ENCODE peak calls at places on chromosomes 5 and 9, in nine cellular contexts. N is Peyer's patch, Z is gastrocnemius medialis, I is transverse colon, L is heart left ventricle, Y is endothelial cell of umbilical vein, R is sigmoid colon, V is H1, T is breast epithelium. P is an unnamed sample.

GRCh38 chr9:126341461-126341860 is 14.8 kb downstream of the MVB12B start:
- DNase-seq in N (no peak), Z (no peak), I (no peak), L (no peak), Y (no peak), R (no peak), V (no peak), T (no peak), P (no peak)

GRCh38 chr5:124692950-124693349 is 53.5 kb downstream of the ZNF608 start:
- DNase-seq in N (no peak), Z (no peak), I (no peak), L (no peak), Y (no peak), R (no peak), V (no peak), T (no peak), P (no peak)

GRCh38 chr9:21656776-21657637 is 145.4 kb upstream of the MTAP start:
- DNase-seq in N (no peak), Z (no peak), I (no peak), L (no peak), Y (no peak), R (no peak), V (no peak), T (no peak), P (no peak)

GRCh38 chr9:112127281-112127680 is 47.8 kb downstream of the SUSD1 start:
- DNase-seq in N (no peak), Z (no peak), I (no peak), L (no peak), Y (no peak), R (no peak), V (no peak), T (no peak), P (no peak)

GRCh38 chr5:57195060-57195459 is 21.2 kb downstream of the GPBP1 start:
- DNase-seq in N (no peak), Z (no peak), I (no peak), L (no peak), Y (no peak), R (no peak), V (no peak), T (no peak), P (no peak)

GRCh38 chr5:176526462-176526861 is 10.7 kb downstream of the RNF44 start:
- DNase-seq in N (no peak), Z (no peak), I (no peak), L (no peak), Y (no peak), R (no peak), V (no peak), T (no peak), P (no peak)

GRCh38 chr9:70587143-70587710 is 172.8 kb upstream of the KLF9 start:
- DNase-seq in N (no peak), Z (peak; percentile 47), I (no peak), L (peak; percentile 44), Y (peak; percentile 83), R (peak; percentile 77), V (no peak), T (no peak), P (no peak)

GRCh38 chr9:129318121-129319075 is 140.3 kb upstream of the IER5L start:
- DNase-seq in N (no peak), Z (no peak), I (no peak), L (peak; percentile 52), Y (no peak), R (peak; percentile 69), V (no peak), T (peak; percentile 39), P (no peak)

GRCh38 chr5:133199366-133199901 is 147.6 kb downstream of the HSPA4 start:
- DNase-seq in N (no peak), Z (no peak), I (no peak), L (no peak), Y (no peak), R (no peak), V (no peak), T (no peak), P (no peak)

GRCh38 chr5:117494208-117494607 is 919.6 kb upstream of the SEMA6A start:
- DNase-seq in N (no peak), Z (no peak), I (no peak), L (no peak), Y (no peak), R (no peak), V (no peak), T (no peak), P (no peak)

GRCh38 chr5:149018909-149019443 is 43.9 kb downstream of the SH3TC2 start:
- DNase-seq in N (no peak), Z (no peak), I (no peak), L (no peak), Y (no peak), R (no peak), V (no peak), T (no peak), P (no peak)

GRCh38 chr5:116378007-116378831 is 196.4 kb downstream of the SEMA6A start:
- DNase-seq in N (no peak), Z (peak; percentile 42), I (no peak), L (no peak), Y (peak; percentile 62), R (no peak), V (no peak), T (no peak), P (no peak)

GRCh38 chr5:175235251-175235963 is 208.6 kb downstream of the DRD1 start:
- DNase-seq in N (no peak), Z (no peak), I (no peak), L (no peak), Y (no peak), R (no peak), V (no peak), T (no peak), P (no peak)

GRCh38 chr5:126864042-126864688 is 87.2 kb downstream of the LMNB1 start:
- DNase-seq in N (no peak), Z (peak; percentile 77), I (no peak), L (no peak), Y (no peak), R (no peak), V (peak; percentile 55), T (no peak), P (no peak)
- TF ChIP-seq POLR2A in N (no peak), Z (no peak), I (no peak), L (no peak), Y (no peak), R (no peak), V (no peak), T (no peak), P (no peak)

DNA sequence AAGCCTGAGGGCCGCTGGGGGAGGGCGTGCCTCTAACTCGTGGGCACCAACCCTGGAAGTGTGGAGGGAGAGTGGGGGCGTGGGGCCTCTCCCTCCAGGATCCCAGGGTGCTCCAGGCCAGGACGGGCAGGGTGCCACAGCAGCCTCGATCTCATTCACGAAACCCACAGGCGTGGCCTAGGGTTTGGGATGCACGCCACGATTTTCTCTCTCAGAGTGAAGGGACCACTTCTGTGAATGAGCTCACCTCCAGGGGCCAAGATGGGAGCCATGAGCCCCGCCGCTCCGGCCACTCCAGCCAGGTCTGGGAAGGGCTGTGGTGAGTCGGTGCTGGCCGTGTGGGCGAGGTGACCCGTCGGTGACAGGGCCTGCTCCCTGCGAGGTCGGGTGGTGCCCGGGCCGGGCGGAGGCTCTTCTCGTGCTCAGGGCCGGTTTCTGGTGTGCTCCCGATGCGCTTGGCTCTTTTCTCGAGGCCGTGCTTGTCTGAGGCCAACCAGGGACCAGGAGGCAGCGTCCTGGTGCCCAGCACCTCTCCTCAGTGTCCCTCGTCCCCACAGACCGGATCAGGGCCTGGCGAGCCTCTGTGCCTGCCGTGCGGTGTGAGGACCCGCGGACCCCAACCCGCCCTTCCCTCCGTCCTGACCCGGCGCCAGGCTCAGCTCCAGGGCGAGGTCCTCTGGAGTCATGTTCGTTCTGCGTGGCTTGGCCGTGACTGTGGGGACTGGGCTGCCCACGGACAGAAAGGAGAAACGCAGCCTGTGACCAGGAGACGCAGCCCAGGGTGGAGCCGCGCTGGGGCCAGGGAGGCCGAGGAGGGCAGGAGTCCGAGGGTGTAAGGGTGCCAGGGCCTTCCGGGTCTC is 31.0 kb downstream of the TPPP start:
- DNase-seq in N (no peak), Z (no peak), I (no peak), L (no peak), Y (no peak), R (no peak), V (no peak), T (peak; percentile 44), P (peak; percentile 21)
- H3K36me3 ChIP-seq in N (peaks cover 37% of the 10 kb centered on the region), Z (peaks cover 31% of the 10 kb centered on the region), I (no peaks in the 10 kb centered on the region), L (peaks cover 26% of the 10 kb centered on the region), Y (peaks cover 2% of the 10 kb centered on the region), R (peaks cover 21% of the 10 kb centered on the region), V (peaks cover 19% of the 10 kb centered on the region), T (no peaks in the 10 kb centered on the region), P (no peaks in the 10 kb centered on the region)

GRCh38 chr5:140566665-140567064 is 2.0 kb downstream of the SLC35A4 start:
- DNase-seq in N (no peak), Z (no peak), I (no peak), L (no peak), Y (no peak), R (no peak), V (no peak), T (no peak), P (no peak)

GRCh38 chr5:140567871-140568270 is 3.2 kb downstream of the SLC35A4 start:
- DNase-seq in N (no peak), Z (no peak), I (no peak), L (no peak), Y (no peak), R (peak; percentile 58), V (no peak), T (no peak), P (no peak)

GRCh38 chr5:140568664-140569063 is 4.0 kb downstream of the SLC35A4 start:
- DNase-seq in N (no peak), Z (no peak), I (no peak), L (no peak), Y (no peak), R (peak; percentile 51), V (no peak), T (no peak), P (peak; percentile 42)

GRCh38 chr5:140565780-140566095 is 1.1 kb downstream of the SLC35A4 start:
- DNase-seq in N (no peak), Z (no peak), I (no peak), L (no peak), Y (no peak), R (no peak), V (no peak), T (no peak), P (no peak)

GRCh38 chr5:140567136-140567818 is 2.6 kb downstream of the SLC35A4 start:
- DNase-seq in N (no peak), Z (no peak), I (no peak), L (no peak), Y (no peak), R (no peak), V (no peak), T (no peak), P (no peak)
- TF ChIP-seq POLR2A in N (no peak), Z (no peak), I (no peak), L (no peak), Y (no peak), R (no peak), V (no peak), T (no peak), P (no peak)

GRCh38 chr5:102243213-102243612 is 52.9 kb downstream of the SLCO4C1 start:
- DNase-seq in N (no peak), Z (no peak), I (no peak), L (no peak), Y (no peak), R (no peak), V (no peak), T (no peak), P (peak; percentile 76)
- H3K36me3 ChIP-seq in N (no peaks in the 10 kb centered on the region), Z (no peaks in the 10 kb centered on the region), I (no peaks in the 10 kb centered on the region), L (no peaks in the 10 kb centered on the region), Y (no peaks in the 10 kb centered on the region), R (no peaks in the 10 kb centered on the region), V (no peaks in the 10 kb centered on the region), T (no peaks in the 10 kb centered on the region), P (no peaks in the 10 kb centered on the region)